ENCODE peak calls at places on chromosomes 4 and X, in nine cellular contexts. One of them, this sample, is unnamed.

GRCh38 chr4:7844247-7844991 is 95.2 kb downstream of the AFAP1 start:
- DNase-seq in RPMI8226: peak
- DNase-seq in non-pigmented ciliary epithelial cell: peak
- DNase-seq in GOT3: peak
- DNase-seq in ELR: peak
- DNase-seq in globus pallidus: peak
- DNase-seq in uterus: peak
- DNase-seq in HT-29: peak
- DNase-seq in H9: peak
- DNase-seq in this sample: peak

GRCh38 chrX:34365482-34365881 is 233.4 kb upstream of the FAM47A start:
- DNase-seq in RPMI8226: no peak
- DNase-seq in non-pigmented ciliary epithelial cell: no peak
- DNase-seq in GOT3: no peak
- DNase-seq in ELR: peak
- DNase-seq in globus pallidus: no peak
- DNase-seq in uterus: no peak
- DNase-seq in HT-29: peak
- DNase-seq in H9: no peak
- DNase-seq in this sample: no peak

GRCh38 chrX:97563531-97564133 is 679.9 kb downstream of the RPA4 start:
- DNase-seq in RPMI8226: peak
- DNase-seq in non-pigmented ciliary epithelial cell: peak
- DNase-seq in GOT3: peak
- DNase-seq in ELR: peak
- DNase-seq in globus pallidus: peak
- DNase-seq in uterus: peak
- DNase-seq in HT-29: peak
- DNase-seq in H9: no peak
- DNase-seq in this sample: peak

GRCh38 chr4:168021666-168022065 is 70.7 kb upstream of the ANXA10 start:
- DNase-seq in RPMI8226: no peak
- DNase-seq in non-pigmented ciliary epithelial cell: peak
- DNase-seq in GOT3: no peak
- DNase-seq in ELR: peak
- DNase-seq in globus pallidus: no peak
- DNase-seq in uterus: no peak
- DNase-seq in HT-29: peak
- DNase-seq in H9: no peak
- DNase-seq in this sample: no peak

GRCh38 chrX:27309406-27309805 is 153.7 kb downstream of the PPP4R3C start:
- DNase-seq in RPMI8226: no peak
- DNase-seq in non-pigmented ciliary epithelial cell: no peak
- DNase-seq in GOT3: no peak
- DNase-seq in ELR: no peak
- DNase-seq in globus pallidus: no peak
- DNase-seq in uterus: no peak
- DNase-seq in HT-29: no peak
- DNase-seq in H9: no peak
- DNase-seq in this sample: no peak

GRCh38 chrX:85379174-85379907 is at the start of gene POF1B:
- DNase-seq in RPMI8226: peak
- DNase-seq in non-pigmented ciliary epithelial cell: no peak
- DNase-seq in GOT3: no peak
- DNase-seq in ELR: no peak
- DNase-seq in globus pallidus: no peak
- DNase-seq in uterus: no peak
- DNase-seq in HT-29: peak
- DNase-seq in H9: peak
- DNase-seq in this sample: peak

GRCh38 chr4:99783940-99784339 is 32.7 kb upstream of the DAPP1 start:
- DNase-seq in RPMI8226: no peak
- DNase-seq in non-pigmented ciliary epithelial cell: no peak
- DNase-seq in GOT3: no peak
- DNase-seq in ELR: peak
- DNase-seq in globus pallidus: no peak
- DNase-seq in uterus: no peak
- DNase-seq in HT-29: no peak
- DNase-seq in H9: no peak
- DNase-seq in this sample: no peak

GRCh38 chr4:113468165-113469022 is 293.1 kb downstream of the CAMK2D start:
- DNase-seq in RPMI8226: no peak
- DNase-seq in non-pigmented ciliary epithelial cell: peak
- DNase-seq in GOT3: peak
- DNase-seq in ELR: peak
- DNase-seq in globus pallidus: no peak
- DNase-seq in uterus: peak
- DNase-seq in HT-29: peak
- DNase-seq in H9: peak
- DNase-seq in this sample: peak

GRCh38 chr4:84968936-84969335 is 2.4 kb upstream of the WDFY3 start:
- DNase-seq in RPMI8226: no peak
- DNase-seq in non-pigmented ciliary epithelial cell: no peak
- DNase-seq in GOT3: no peak
- DNase-seq in ELR: no peak
- DNase-seq in globus pallidus: no peak
- DNase-seq in uterus: no peak
- DNase-seq in HT-29: no peak
- DNase-seq in H9: no peak
- DNase-seq in this sample: no peak

GRCh38 chr4:189981970-189982369 is 41.3 kb downstream of the FRG1 start:
- DNase-seq in RPMI8226: no peak
- DNase-seq in non-pigmented ciliary epithelial cell: no peak
- DNase-seq in GOT3: no peak
- DNase-seq in ELR: no peak
- DNase-seq in globus pallidus: no peak
- DNase-seq in uterus: no peak
- DNase-seq in HT-29: no peak
- DNase-seq in H9: no peak
- DNase-seq in this sample: no peak